ENCODE peak calls at places on chromosomes 1 and 21, in four cellular contexts. K, O, N and X are unnamed samples.

GRCh38 chr1:184891440-184891839 is 82.9 kb downstream of the NIBAN1 start:
- DNase-seq in O (no peak), K (no peak), N (no peak), X (no peak)

GRCh38 chr1:164475834-164476233 is 83.2 kb upstream of the PBX1 start:
- DNase-seq in K (no peak), N (no peak), O (no peak), X (no peak)

GRCh38 chr1:43492816-43493215 is 37.9 kb upstream of the PTPRF start:
- DNase-seq in N (no peak), K (no peak), O (no peak), X (no peak)

GRCh38 chr1:174998569-174999215 is 1.1 kb upstream of the CACYBP start:
- DNase-seq in O (peak; percentile 84), N (peak; percentile 47), K (no peak), X (peak; percentile 67)

GRCh38 chr1:19353596-19353995 is 41.5 kb downstream of the SLC66A1 start:
- DNase-seq in K (peak; percentile 73), N (no peak), O (no peak), X (no peak)

GRCh38 chr21:36754241-36754881 is 55.4 kb downstream of the SIM2 start:
- DNase-seq in O (no peak), N (no peak), K (no peak), X (no peak)

GRCh38 chr1:159915571-159916239 is 9.6 kb downstream of the TAGLN2 start:
- DNase-seq in N (peak; percentile 78), K (no peak), O (no peak), X (no peak)

GRCh38 chr1:205927247-205927646 is 16.0 kb downstream of the SLC26A9 start:
- DNase-seq in K (no peak), N (no peak), O (no peak), X (peak; percentile 1)

GRCh38 chr1:86155807-86156561 is 588 bp downstream of the COL24A1 start:
- DNase-seq in O (no peak), N (no peak), K (peak; percentile 61), X (peak; percentile 7)

GRCh38 chr1:68230901-68231626 is 1.3 kb downstream of the WLS start:
- DNase-seq in N (no peak), K (no peak), O (no peak), X (peak; percentile 65)

GRCh38 chr1:106676021-106676420 is 380.5 kb upstream of the PRMT6 start:
- DNase-seq in K (no peak), N (no peak), O (no peak), X (no peak)

GRCh38 chr1:203480525-203481084 is 5.0 kb downstream of the PRELP start:
- DNase-seq in N (peak; percentile 57), K (no peak), O (peak; percentile 66), X (peak; percentile 69)

GRCh38 chr1:8663090-8663802 is 154.2 kb downstream of the RERE start:
- DNase-seq in N (no peak), O (no peak), K (no peak), X (no peak)
- H3K4me1 ChIP-seq in N (no peaks in the 10 kb centered on the region), O (peaks cover 8% of the 10 kb centered on the region), K (peaks cover 12% of the 10 kb centered on the region), X (peaks cover 77% of the 10 kb centered on the region)

DNA sequence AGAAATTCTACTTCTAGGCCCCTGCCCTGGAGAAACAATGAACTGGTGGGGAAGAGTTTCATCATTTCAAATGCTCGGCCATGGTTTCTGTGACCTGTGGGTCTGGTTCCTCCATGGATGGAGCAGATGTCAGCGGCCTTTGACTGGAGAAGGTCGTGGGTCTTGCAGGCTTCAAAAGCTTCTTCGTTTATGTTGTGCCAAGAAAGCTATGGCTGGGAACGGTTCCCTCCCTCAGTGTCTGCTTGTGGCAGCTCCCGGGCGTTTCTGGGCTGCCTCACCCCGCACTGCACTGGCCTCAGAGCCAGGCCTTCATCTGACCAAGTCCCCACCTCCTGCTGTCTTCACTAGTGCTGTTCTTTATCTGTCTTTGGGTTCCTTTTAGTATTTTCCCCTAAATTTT is 46.4 kb upstream of the POFUT2 start:
- DNase-seq in K (no peak), O (no peak), N (no peak), X (no peak)
- H3K4me1 ChIP-seq in K (peaks cover 18% of the 10 kb centered on the region), O (peaks cover 21% of the 10 kb centered on the region), N (peaks cover 60% of the 10 kb centered on the region), X (peaks cover 46% of the 10 kb centered on the region)

GRCh38 chr1:54378884-54379445 is 27.2 kb downstream of the SSBP3 start:
- DNase-seq in N (no peak), O (no peak), K (no peak), X (no peak)

GRCh38 chr1:54376085-54377039 is 29.8 kb downstream of the SSBP3 start:
- DNase-seq in K (no peak), O (peak; percentile 83), N (no peak), X (no peak)

GRCh38 chr1:54379481-54380284 is 26.5 kb downstream of the SSBP3 start:
- DNase-seq in O (no peak), N (no peak), K (no peak), X (no peak)

GRCh38 chr1:54377040-54377691 is 29.0 kb downstream of the SSBP3 start:
- DNase-seq in O (peak; percentile 90), N (no peak), K (no peak), X (peak; percentile 49)

GRCh38 chr1:54378157-54378883 is 27.9 kb downstream of the SSBP3 start:
- DNase-seq in N (peak; percentile 71), K (peak; percentile 76), O (no peak), X (no peak)
- H3K4me1 ChIP-seq in N (peaks cover 44% of the 10 kb centered on the region), K (peaks cover 63% of the 10 kb centered on the region), O (peaks cover 61% of the 10 kb centered on the region), X (peaks cover 44% of the 10 kb centered on the region)

GRCh38 chr1:12150456-12151200 is 16.2 kb upstream of the TNFRSF1B start:
- DNase-seq in K (no peak), O (no peak), N (no peak), X (no peak)

GRCh38 chr1:12149791-12150175 is 17.0 kb upstream of the TNFRSF1B start:
- DNase-seq in K (no peak), N (no peak), O (no peak), X (no peak)

GRCh38 chr1:12152106-12152891 is 14.5 kb upstream of the TNFRSF1B start:
- DNase-seq in O (no peak), K (no peak), N (no peak), X (no peak)

GRCh38 chr1:12153181-12153785 is 13.5 kb upstream of the TNFRSF1B start:
- DNase-seq in K (no peak), N (no peak), O (no peak), X (no peak)

GRCh38 chr1:12151465-12151864 is 15.3 kb upstream of the TNFRSF1B start:
- DNase-seq in O (no peak), K (no peak), N (no peak), X (no peak)
- H3K4me1 ChIP-seq in O (peaks cover 28% of the 10 kb centered on the region), K (peaks cover 3% of the 10 kb centered on the region), N (peaks cover 7% of the 10 kb centered on the region), X (peaks cover 5% of the 10 kb centered on the region)

GRCh38 chr1:2068951-2069350 is 18.7 kb downstream of the PRKCZ start:
- DNase-seq in N (no peak), K (no peak), O (no peak), X (no peak)

GRCh38 chr1:2067981-2068380 is 17.8 kb downstream of the PRKCZ start:
- DNase-seq in O (no peak), K (no peak), N (no peak), X (no peak)

GRCh38 chr1:2067393-2067792 is 17.2 kb downstream of the PRKCZ start:
- DNase-seq in K (no peak), N (no peak), O (no peak), X (no peak)

GRCh38 chr1:2070016-2070415 is 19.8 kb downstream of the PRKCZ start:
- DNase-seq in O (no peak), K (no peak), N (no peak), X (no peak)

DNA sequence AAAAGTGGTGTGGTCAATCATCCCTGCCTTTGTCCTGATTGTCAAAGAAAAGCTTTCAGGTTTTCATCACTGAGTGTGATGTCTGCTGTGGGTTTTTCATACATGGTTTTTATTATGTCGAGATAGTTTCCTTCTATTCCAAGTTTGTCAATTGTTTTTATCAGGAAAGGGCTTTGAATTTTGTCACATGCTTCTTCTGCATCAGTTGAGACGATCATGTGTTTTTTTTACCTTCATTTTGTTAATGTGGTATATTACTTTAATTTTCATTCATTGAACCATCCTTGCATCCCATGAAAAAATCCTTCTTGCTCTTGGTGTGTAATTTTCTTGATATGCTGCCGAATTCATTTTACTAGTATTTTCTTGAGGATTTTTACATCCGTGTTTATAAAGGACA is 15.5 kb downstream of the PRKCZ start:
- DNase-seq in O (no peak), N (no peak), K (no peak), X (no peak)
- H3K4me1 ChIP-seq in O (peaks cover 19% of the 10 kb centered on the region), N (peaks cover 6% of the 10 kb centered on the region), K (no peaks in the 10 kb centered on the region), X (no peaks in the 10 kb centered on the region)

GRCh38 chr1:109498161-109498801 is 4.4 kb downstream of the CYB561D1 start:
- DNase-seq in O (peak; percentile 51), N (no peak), K (peak; percentile 89), X (no peak)
- H3K4me1 ChIP-seq in O (peaks cover 27% of the 10 kb centered on the region), N (peaks cover 18% of the 10 kb centered on the region), K (peaks cover 11% of the 10 kb centered on the region), X (peaks cover 19% of the 10 kb centered on the region)

GRCh38 chr1:89607156-89607555 is 25.8 kb upstream of the LRRC8C start:
- DNase-seq in K (no peak), N (no peak), O (no peak), X (no peak)

GRCh38 chr1:89603651-89604413 is 29.1 kb upstream of the LRRC8C start:
- DNase-seq in N (no peak), K (no peak), O (no peak), X (no peak)

GRCh38 chr1:89604414-89604735 is 28.5 kb upstream of the LRRC8C start:
- DNase-seq in O (no peak), K (no peak), N (no peak), X (no peak)

GRCh38 chr1:89606227-89606945 is 26.5 kb upstream of the LRRC8C start:
- DNase-seq in O (no peak), K (no peak), N (no peak), X (no peak)

GRCh38 chr1:89605692-89606091 is 27.2 kb upstream of the LRRC8C start:
- DNase-seq in N (no peak), O (no peak), K (no peak), X (no peak)
- H3K4me1 ChIP-seq in N (no peaks in the 10 kb centered on the region), O (peaks cover 13% of the 10 kb centered on the region), K (no peaks in the 10 kb centered on the region), X (no peaks in the 10 kb centered on the region)

GRCh38 chr1:243930822-243931671 is 81.0 kb upstream of the AKT3 start:
- DNase-seq in N (peak; percentile 87), O (no peak), K (peak; percentile 63), X (no peak)
- H3K4me1 ChIP-seq in N (peaks cover 6% of the 10 kb centered on the region), O (peaks cover 3% of the 10 kb centered on the region), K (peaks cover 11% of the 10 kb centered on the region), X (no peaks in the 10 kb centered on the region)

GRCh38 chr1:23979387-23980005 is 631 bp downstream of the SRSF10 start:
- DNase-seq in K (no peak), N (no peak), O (peak; percentile 55), X (no peak)

GRCh38 chr1:23978825-23979224 is 1.3 kb downstream of the SRSF10 start:
- DNase-seq in N (no peak), K (no peak), O (no peak), X (no peak)

GRCh38 chr1:23977187-23977853 is 2.8 kb downstream of the SRSF10 start:
- DNase-seq in K (no peak), O (no peak), N (no peak), X (no peak)

GRCh38 chr1:23980006-23980724 is at the start of gene SRSF10:
- DNase-seq in O (peak; percentile 100), N (peak; percentile 100), K (peak; percentile 93), X (peak; percentile 98)

DNA sequence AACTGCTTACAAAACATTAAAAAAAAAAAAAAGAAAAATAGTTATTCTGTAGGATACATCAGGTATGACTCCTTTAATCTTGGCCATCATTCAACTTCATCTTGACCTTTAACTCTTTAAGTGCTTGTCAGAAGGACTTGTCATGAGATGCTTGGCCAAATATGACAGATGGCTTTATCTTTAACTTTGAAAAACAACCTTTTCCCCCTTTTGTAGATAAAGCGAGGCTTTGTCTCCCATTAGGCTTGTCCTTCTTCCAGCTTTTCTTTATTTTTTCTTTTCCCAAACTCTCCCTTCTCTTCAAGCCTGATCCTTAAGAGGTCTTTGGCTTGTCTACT is 2.3 kb downstream of the SRSF10 start:
- DNase-seq in O (peak; percentile 56), K (no peak), N (no peak), X (no peak)
- H3K4me1 ChIP-seq in O (peaks cover 12% of the 10 kb centered on the region), K (peaks cover 5% of the 10 kb centered on the region), N (no peaks in the 10 kb centered on the region), X (peaks cover 53% of the 10 kb centered on the region)